ENCODE peak calls at places on chromosomes 5 and 9, in ten cellular contexts. One of them, this sample, is unnamed.
A peak's percentile ranks its signal among the peaks of the same experiment; 100 is the strongest.

GRCh38 chr5:1842026-1842819 is 40.5 kb downstream of the IRX4 start:
- DNase-seq in CD4-positive, CD25-positive, alpha-beta regulatory T cell: no peak
- DNase-seq in hepatocyte: no peak
- DNase-seq in MG63: no peak
- DNase-seq in OCI-LY7: no peak
- DNase-seq in mucosa of descending colon: no peak
- DNase-seq in CD8-positive, alpha-beta memory T cell: no peak
- DNase-seq in fibroblast of mammary gland: no peak
- DNase-seq in mammary epithelial cell: no peak
- DNase-seq in Peyer's patch: no peak
- DNase-seq in this sample: no peak

GRCh38 chr5:155919125-155919524 is 407.8 kb upstream of the SGCD start:
- DNase-seq in CD4-positive, CD25-positive, alpha-beta regulatory T cell: no peak
- DNase-seq in fibroblast of mammary gland: no peak
- DNase-seq in mucosa of descending colon: no peak
- DNase-seq in CD8-positive, alpha-beta memory T cell: no peak
- DNase-seq in Peyer's patch: no peak
- DNase-seq in OCI-LY7: no peak
- DNase-seq in hepatocyte: no peak
- DNase-seq in MG63: no peak
- DNase-seq in mammary epithelial cell: no peak
- DNase-seq in this sample: no peak

GRCh38 chr9:113967380-113967779 is 91.3 kb downstream of the ZNF618 start:
- DNase-seq in MG63: no peak
- DNase-seq in mammary epithelial cell: no peak
- DNase-seq in hepatocyte: no peak
- DNase-seq in mucosa of descending colon: no peak
- DNase-seq in OCI-LY7: no peak
- DNase-seq in CD8-positive, alpha-beta memory T cell: no peak
- DNase-seq in CD4-positive, CD25-positive, alpha-beta regulatory T cell: no peak
- DNase-seq in fibroblast of mammary gland: no peak
- DNase-seq in Peyer's patch: no peak
- DNase-seq in this sample: no peak

GRCh38 chr9:131769361-131769760 is 29.5 kb upstream of the RAPGEF1 start:
- DNase-seq in MG63: no peak
- DNase-seq in mucosa of descending colon: no peak
- DNase-seq in CD4-positive, CD25-positive, alpha-beta regulatory T cell: no peak
- DNase-seq in CD8-positive, alpha-beta memory T cell: no peak
- DNase-seq in fibroblast of mammary gland: no peak
- DNase-seq in mammary epithelial cell: peak; percentile 68
- DNase-seq in OCI-LY7: no peak
- DNase-seq in hepatocyte: no peak
- DNase-seq in Peyer's patch: no peak
- DNase-seq in this sample: no peak

GRCh38 chr5:134151723-134152122 is 25.0 kb downstream of the SKP1 start:
- DNase-seq in Peyer's patch: no peak
- DNase-seq in fibroblast of mammary gland: peak; percentile 49
- DNase-seq in OCI-LY7: no peak
- DNase-seq in mammary epithelial cell: no peak
- DNase-seq in mucosa of descending colon: no peak
- DNase-seq in MG63: no peak
- DNase-seq in CD8-positive, alpha-beta memory T cell: no peak
- DNase-seq in hepatocyte: no peak
- DNase-seq in CD4-positive, CD25-positive, alpha-beta regulatory T cell: no peak
- DNase-seq in this sample: no peak

GRCh38 chr5:120552638-120553037 is 88.5 kb downstream of the PRR16 start:
- DNase-seq in MG63: no peak
- DNase-seq in CD4-positive, CD25-positive, alpha-beta regulatory T cell: no peak
- DNase-seq in fibroblast of mammary gland: peak; percentile 52
- DNase-seq in OCI-LY7: no peak
- DNase-seq in hepatocyte: no peak
- DNase-seq in CD8-positive, alpha-beta memory T cell: no peak
- DNase-seq in mammary epithelial cell: peak; percentile 2
- DNase-seq in Peyer's patch: no peak
- DNase-seq in mucosa of descending colon: no peak
- DNase-seq in this sample: no peak

GRCh38 chr5:36734422-36734821 is 128.0 kb downstream of the SLC1A3 start:
- DNase-seq in CD4-positive, CD25-positive, alpha-beta regulatory T cell: no peak
- DNase-seq in mucosa of descending colon: no peak
- DNase-seq in OCI-LY7: peak; percentile 31
- DNase-seq in CD8-positive, alpha-beta memory T cell: no peak
- DNase-seq in Peyer's patch: no peak
- DNase-seq in MG63: no peak
- DNase-seq in mammary epithelial cell: peak; percentile 10
- DNase-seq in hepatocyte: peak; percentile 53
- DNase-seq in fibroblast of mammary gland: peak; percentile 43
- DNase-seq in this sample: no peak

GRCh38 chr9:95250462-95251058 is 66.9 kb downstream of the FANCC start:
- DNase-seq in mucosa of descending colon: no peak
- DNase-seq in MG63: no peak
- DNase-seq in mammary epithelial cell: no peak
- DNase-seq in OCI-LY7: no peak
- DNase-seq in CD4-positive, CD25-positive, alpha-beta regulatory T cell: no peak
- DNase-seq in hepatocyte: no peak
- DNase-seq in fibroblast of mammary gland: no peak
- DNase-seq in CD8-positive, alpha-beta memory T cell: no peak
- DNase-seq in Peyer's patch: no peak
- DNase-seq in this sample: no peak

GRCh38 chr5:101520417-101520816 is 617.3 kb upstream of the ST8SIA4 start:
- DNase-seq in CD8-positive, alpha-beta memory T cell: no peak
- DNase-seq in hepatocyte: no peak
- DNase-seq in mucosa of descending colon: no peak
- DNase-seq in OCI-LY7: no peak
- DNase-seq in fibroblast of mammary gland: no peak
- DNase-seq in Peyer's patch: no peak
- DNase-seq in MG63: no peak
- DNase-seq in mammary epithelial cell: no peak
- DNase-seq in CD4-positive, CD25-positive, alpha-beta regulatory T cell: no peak
- DNase-seq in this sample: no peak

GRCh38 chr9:89720721-89721660 is 116.2 kb downstream of the GADD45G start:
- DNase-seq in fibroblast of mammary gland: no peak
- DNase-seq in CD8-positive, alpha-beta memory T cell: no peak
- DNase-seq in CD4-positive, CD25-positive, alpha-beta regulatory T cell: no peak
- DNase-seq in mucosa of descending colon: no peak
- DNase-seq in hepatocyte: peak; percentile 56
- DNase-seq in OCI-LY7: no peak
- DNase-seq in mammary epithelial cell: no peak
- DNase-seq in MG63: no peak
- DNase-seq in Peyer's patch: peak; percentile 34
- DNase-seq in this sample: no peak

GRCh38 chr5:161040818-161041217 is 188.8 kb upstream of the ATP10B start:
- DNase-seq in fibroblast of mammary gland: no peak
- DNase-seq in MG63: no peak
- DNase-seq in OCI-LY7: no peak
- DNase-seq in mammary epithelial cell: no peak
- DNase-seq in CD4-positive, CD25-positive, alpha-beta regulatory T cell: no peak
- DNase-seq in Peyer's patch: no peak
- DNase-seq in mucosa of descending colon: no peak
- DNase-seq in hepatocyte: no peak
- DNase-seq in CD8-positive, alpha-beta memory T cell: no peak
- DNase-seq in this sample: no peak

GRCh38 chr5:78647838-78648358 is 674 bp downstream of the LHFPL2 start:
- DNase-seq in mucosa of descending colon: peak; percentile 77
- DNase-seq in hepatocyte: peak; percentile 78
- DNase-seq in mammary epithelial cell: peak; percentile 50
- DNase-seq in OCI-LY7: no peak
- DNase-seq in CD4-positive, CD25-positive, alpha-beta regulatory T cell: no peak
- DNase-seq in MG63: peak; percentile 57
- DNase-seq in fibroblast of mammary gland: peak; percentile 44
- DNase-seq in CD8-positive, alpha-beta memory T cell: no peak
- DNase-seq in Peyer's patch: peak; percentile 70
- DNase-seq in this sample: peak; percentile 61

GRCh38 chr9:19113964-19114679 is 11.4 kb upstream of the HAUS6 start:
- DNase-seq in CD4-positive, CD25-positive, alpha-beta regulatory T cell: no peak
- DNase-seq in Peyer's patch: no peak
- DNase-seq in OCI-LY7: no peak
- DNase-seq in mucosa of descending colon: no peak
- DNase-seq in fibroblast of mammary gland: peak; percentile 52
- DNase-seq in MG63: peak; percentile 77
- DNase-seq in hepatocyte: no peak
- DNase-seq in CD8-positive, alpha-beta memory T cell: no peak
- DNase-seq in mammary epithelial cell: no peak
- DNase-seq in this sample: no peak

GRCh38 chr5:1055896-1056610 is 47.5 kb downstream of the NKD2 start:
- DNase-seq in fibroblast of mammary gland: no peak
- DNase-seq in Peyer's patch: no peak
- DNase-seq in mammary epithelial cell: no peak
- DNase-seq in MG63: no peak
- DNase-seq in CD4-positive, CD25-positive, alpha-beta regulatory T cell: no peak
- DNase-seq in OCI-LY7: no peak
- DNase-seq in CD8-positive, alpha-beta memory T cell: no peak
- DNase-seq in mucosa of descending colon: no peak
- DNase-seq in hepatocyte: no peak
- DNase-seq in this sample: no peak

DNA sequence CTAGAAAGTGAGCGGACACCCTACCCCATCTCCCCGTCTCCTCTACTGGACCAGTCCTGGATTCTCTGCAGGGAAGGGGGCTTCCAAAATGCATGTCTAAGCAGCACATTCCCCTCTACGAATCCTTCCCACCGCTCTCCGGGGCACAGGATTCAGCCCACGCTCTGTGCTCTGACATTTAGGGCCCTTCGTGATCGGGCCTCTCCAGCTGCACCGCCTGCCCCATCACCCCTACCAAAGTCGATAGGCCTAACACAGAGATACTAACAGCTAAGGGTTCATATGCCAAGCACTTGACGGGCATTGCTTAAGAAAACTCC is 1.2 kb downstream of the ARL10 start:
- DNase-seq in hepatocyte: no peak
- DNase-seq in CD8-positive, alpha-beta memory T cell: no peak
- DNase-seq in MG63: no peak
- DNase-seq in Peyer's patch: no peak
- DNase-seq in mucosa of descending colon: no peak
- DNase-seq in fibroblast of mammary gland: no peak
- DNase-seq in mammary epithelial cell: no peak
- DNase-seq in OCI-LY7: no peak
- DNase-seq in CD4-positive, CD25-positive, alpha-beta regulatory T cell: no peak
- DNase-seq in this sample: peak; percentile 11
- H3K4me3 ChIP-seq in hepatocyte: no peak overlapping the region
- H3K4me3 ChIP-seq in CD8-positive, alpha-beta memory T cell: no peak overlapping the region
- H3K4me3 ChIP-seq in MG63: no peak overlapping the region
- H3K4me3 ChIP-seq in Peyer's patch: peak overlapping the region; percentile 91
- H3K4me3 ChIP-seq in mucosa of descending colon: no peak overlapping the region
- H3K4me3 ChIP-seq in fibroblast of mammary gland: peak overlapping the region; percentile 57
- H3K4me3 ChIP-seq in mammary epithelial cell: peak overlapping the region; percentile 63
- H3K4me3 ChIP-seq in OCI-LY7: no peak overlapping the region
- H3K4me3 ChIP-seq in CD4-positive, CD25-positive, alpha-beta regulatory T cell: no peak overlapping the region
- H3K4me3 ChIP-seq in this sample: no peak overlapping the region

DNA sequence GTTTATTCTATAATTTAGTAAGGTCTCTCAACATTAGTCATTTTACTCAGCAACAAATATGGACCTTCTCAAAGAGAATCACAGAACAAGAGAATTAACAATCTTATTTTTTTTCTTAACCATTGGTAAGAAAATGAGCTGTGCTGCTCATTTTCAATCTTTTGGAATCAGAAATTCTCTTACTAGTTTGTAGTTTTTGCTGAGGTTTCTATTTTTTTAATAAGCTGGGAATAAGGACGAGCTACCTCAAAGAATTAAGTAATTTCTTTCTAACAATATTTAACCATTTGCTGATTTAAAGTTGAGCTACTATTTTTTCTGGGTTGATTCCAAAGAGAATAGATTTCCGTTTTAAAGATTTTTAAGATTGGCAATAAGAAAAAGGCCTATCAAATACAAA is 44.2 kb downstream of the PLGRKT start:
- DNase-seq in MG63: no peak
- DNase-seq in mucosa of descending colon: no peak
- DNase-seq in fibroblast of mammary gland: no peak
- DNase-seq in Peyer's patch: no peak
- DNase-seq in CD4-positive, CD25-positive, alpha-beta regulatory T cell: no peak
- DNase-seq in CD8-positive, alpha-beta memory T cell: no peak
- DNase-seq in OCI-LY7: no peak
- DNase-seq in mammary epithelial cell: no peak
- DNase-seq in hepatocyte: no peak
- DNase-seq in this sample: no peak
- H3K4me3 ChIP-seq in MG63: no peak overlapping the region
- H3K4me3 ChIP-seq in mucosa of descending colon: no peak overlapping the region
- H3K4me3 ChIP-seq in fibroblast of mammary gland: no peak overlapping the region
- H3K4me3 ChIP-seq in Peyer's patch: no peak overlapping the region
- H3K4me3 ChIP-seq in CD4-positive, CD25-positive, alpha-beta regulatory T cell: no peak overlapping the region
- H3K4me3 ChIP-seq in CD8-positive, alpha-beta memory T cell: no peak overlapping the region
- H3K4me3 ChIP-seq in OCI-LY7: no peak overlapping the region
- H3K4me3 ChIP-seq in mammary epithelial cell: no peak overlapping the region
- H3K4me3 ChIP-seq in hepatocyte: no peak overlapping the region
- H3K4me3 ChIP-seq in this sample: no peak overlapping the region

DNA sequence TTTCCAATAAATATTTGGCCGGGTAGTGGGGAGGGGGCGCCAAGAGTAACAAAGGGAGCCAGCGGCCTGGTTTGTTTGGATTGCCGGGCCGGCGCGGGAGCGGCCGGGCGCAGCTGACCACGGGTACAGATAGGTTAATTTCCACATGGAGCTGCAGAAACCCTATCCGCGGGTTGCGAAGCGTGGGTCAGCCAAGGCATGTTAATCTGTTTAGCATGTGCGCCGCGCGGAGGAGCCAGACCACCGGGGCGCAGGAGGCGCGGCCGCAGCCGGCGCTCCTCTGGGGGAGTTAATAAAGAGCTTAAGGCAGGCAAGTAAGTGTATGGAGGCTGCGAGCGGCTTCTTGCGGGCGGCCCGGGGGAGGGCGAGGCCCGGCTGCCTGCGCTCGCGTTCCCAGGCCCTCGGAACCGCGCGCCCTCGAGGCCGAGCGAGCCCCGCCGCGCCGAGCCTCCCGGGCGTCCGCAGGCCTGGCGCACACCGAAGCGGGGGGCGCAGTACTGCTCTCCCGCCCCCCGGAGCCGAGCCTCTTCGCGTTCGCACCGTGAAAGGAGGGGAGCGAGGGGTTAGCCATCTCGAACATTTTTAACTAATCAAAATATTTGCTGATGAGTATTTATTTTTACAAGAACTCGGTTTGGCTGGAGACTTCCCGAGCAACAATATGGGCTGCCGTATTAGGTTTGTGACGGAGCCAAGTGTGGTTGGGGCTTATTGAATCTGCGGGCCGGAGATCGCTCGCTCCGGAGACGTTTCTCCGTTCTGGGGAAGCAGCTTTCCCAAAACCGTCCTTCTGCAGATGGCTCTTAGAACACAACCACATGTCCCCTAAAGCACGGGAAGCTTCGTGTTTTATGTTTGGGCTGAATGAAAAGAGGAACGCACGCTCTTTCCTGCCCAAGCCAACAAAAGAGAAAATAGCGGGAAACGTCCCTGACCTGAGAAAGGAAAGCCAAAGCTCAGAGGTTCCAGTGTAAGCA is 28.9 kb downstream of the FOXD1 start:
- DNase-seq in CD8-positive, alpha-beta memory T cell: no peak
- DNase-seq in mammary epithelial cell: no peak
- DNase-seq in fibroblast of mammary gland: peak; percentile 50
- DNase-seq in hepatocyte: peak; percentile 55
- DNase-seq in mucosa of descending colon: no peak
- DNase-seq in OCI-LY7: no peak
- DNase-seq in MG63: peak; percentile 61
- DNase-seq in CD4-positive, CD25-positive, alpha-beta regulatory T cell: no peak
- DNase-seq in Peyer's patch: no peak
- DNase-seq in this sample: no peak
- H3K4me3 ChIP-seq in CD8-positive, alpha-beta memory T cell: no peak overlapping the region
- H3K4me3 ChIP-seq in mammary epithelial cell: peak overlapping the region; percentile 31
- H3K4me3 ChIP-seq in fibroblast of mammary gland: peak overlapping the region; percentile 10
- H3K4me3 ChIP-seq in hepatocyte: peak overlapping the region; percentile 41
- H3K4me3 ChIP-seq in mucosa of descending colon: no peak overlapping the region
- H3K4me3 ChIP-seq in OCI-LY7: no peak overlapping the region
- H3K4me3 ChIP-seq in MG63: peak overlapping the region; percentile 9
- H3K4me3 ChIP-seq in CD4-positive, CD25-positive, alpha-beta regulatory T cell: no peak overlapping the region
- H3K4me3 ChIP-seq in Peyer's patch: peak overlapping the region; percentile 19
- H3K4me3 ChIP-seq in this sample: no peak overlapping the region

GRCh38 chr5:121640298-121640697 is 211.4 kb upstream of the FTMT start:
- DNase-seq in CD8-positive, alpha-beta memory T cell: no peak
- DNase-seq in mucosa of descending colon: no peak
- DNase-seq in MG63: no peak
- DNase-seq in Peyer's patch: no peak
- DNase-seq in fibroblast of mammary gland: no peak
- DNase-seq in hepatocyte: no peak
- DNase-seq in mammary epithelial cell: no peak
- DNase-seq in CD4-positive, CD25-positive, alpha-beta regulatory T cell: no peak
- DNase-seq in OCI-LY7: no peak
- DNase-seq in this sample: no peak
- H3K4me3 ChIP-seq in CD8-positive, alpha-beta memory T cell: no peak overlapping the region
- H3K4me3 ChIP-seq in mucosa of descending colon: no peak overlapping the region
- H3K4me3 ChIP-seq in MG63: no peak overlapping the region
- H3K4me3 ChIP-seq in Peyer's patch: no peak overlapping the region
- H3K4me3 ChIP-seq in fibroblast of mammary gland: no peak overlapping the region
- H3K4me3 ChIP-seq in hepatocyte: no peak overlapping the region
- H3K4me3 ChIP-seq in mammary epithelial cell: no peak overlapping the region
- H3K4me3 ChIP-seq in CD4-positive, CD25-positive, alpha-beta regulatory T cell: no peak overlapping the region
- H3K4me3 ChIP-seq in OCI-LY7: no peak overlapping the region
- H3K4me3 ChIP-seq in this sample: no peak overlapping the region